ENCODE peak calls at places on chromosomes 3 and 15, in six cellular contexts. B is stimulated activated naive CD8-positive, alpha-beta T cell treated with anti-CD3 and anti-CD28 coated beads, Interleukin-15, amount 100 ng/mL, for 72 hours; H is LNCaP clone FGC; W is cardiac fibroblast; R is NCI-H524; M is substantia nigra. Y is an unnamed sample.

GRCh38 chr3:161253711-161254110 is 32.6 kb downstream of the NMD3 start:
- DNase-seq in R (no peak), H (no peak), B (no peak), W (peak; percentile 12), M (no peak), Y (no peak)

GRCh38 chr3:43732747-43733425 is 42.1 kb downstream of the ABHD5 start:
- DNase-seq in R (no peak), H (no peak), B (no peak), M (no peak), W (no peak), Y (no peak)

GRCh38 chr15:60573936-60574335 is 95.0 kb upstream of the ICE2 start:
- DNase-seq in H (no peak), W (no peak), R (no peak), B (peak; percentile 52), M (no peak), Y (no peak)

GRCh38 chr15:59303641-59304433 is 68.8 kb downstream of the MYO1E start:
- DNase-seq in R (no peak), M (no peak), B (no peak), W (peak; percentile 76), H (no peak), Y (no peak)

GRCh38 chr3:122265937-122266336 is 59.1 kb upstream of the CSTA start:
- DNase-seq in H (no peak), W (no peak), B (no peak), R (no peak), M (no peak), Y (no peak)

GRCh38 chr3:186281172-186281571 is 80.9 kb downstream of the DGKG start:
- DNase-seq in H (no peak), B (no peak), W (peak; percentile 89), R (no peak), M (no peak), Y (no peak)

GRCh38 chr15:90902996-90903732 is at the start of gene MAN2A2:
- DNase-seq in B (peak; percentile 82), W (peak; percentile 28), M (peak; percentile 50), R (no peak), H (peak; percentile 82), Y (peak; percentile 84)

GRCh38 chr15:75452968-75453702 is 1.6 kb upstream of the SIN3A start:
- DNase-seq in B (peak; percentile 75), W (peak; percentile 22), R (peak; percentile 68), M (peak; percentile 28), H (no peak), Y (peak; percentile 77)

GRCh38 chr15:35458176-35458856 is 87.6 kb downstream of the DPH6 start:
- DNase-seq in M (no peak), B (no peak), H (no peak), R (no peak), W (peak; percentile 62), Y (no peak)

GRCh38 chr15:80152896-80153876 is at the start of gene FAH:
- DNase-seq in M (no peak), B (peak; percentile 48), H (no peak), R (no peak), W (peak; percentile 62), Y (peak; percentile 61)

GRCh38 chr3:126850370-126851085 is 132.4 kb upstream of the PLXNA1 start:
- DNase-seq in B (no peak), H (no peak), W (no peak), R (no peak), M (no peak), Y (no peak)

GRCh38 chr3:156553705-156554356 is 1.1 kb downstream of the SSR3 start:
- DNase-seq in H (no peak), B (no peak), R (peak; percentile 6), W (peak; percentile 79), M (no peak), Y (no peak)

GRCh38 chr3:126156468-126156867 is 23.9 kb downstream of the ALDH1L1 start:
- DNase-seq in B (no peak), R (no peak), W (peak; percentile 11), M (no peak), H (no peak), Y (peak; percentile 1)

GRCh38 chr3:42556089-42556632 is 25.6 kb downstream of the SEC22C start:
- DNase-seq in H (no peak), R (no peak), M (no peak), W (no peak), B (peak; percentile 14), Y (peak; percentile 44)

GRCh38 chr3:158713094-158713499 is 19.2 kb downstream of the RARRES1 start:
- DNase-seq in M (peak; percentile 20), B (no peak), H (no peak), R (no peak), W (no peak), Y (no peak)

GRCh38 chr15:67968564-67969440 is 85.3 kb upstream of the PIAS1 start:
- DNase-seq in R (peak; percentile 98), H (no peak), B (no peak), W (no peak), M (no peak), Y (no peak)

GRCh38 chr15:74027688-74028087 is 33.2 kb downstream of the PML start:
- DNase-seq in B (no peak), H (no peak), M (no peak), R (no peak), W (no peak), Y (no peak)

GRCh38 chr3:183895296-183895695 is 10.6 kb upstream of the PARL start:
- DNase-seq in H (no peak), M (no peak), R (peak; percentile 28), W (peak; percentile 72), B (peak; percentile 36), Y (no peak)

GRCh38 chr3:137035631-137036030 is 77.8 kb downstream of the IL20RB start:
- DNase-seq in M (no peak), B (no peak), H (no peak), W (peak; percentile 34), R (peak; percentile 4), Y (no peak)

GRCh38 chr3:89699229-89699628 is 591.8 kb downstream of the EPHA3 start:
- DNase-seq in R (no peak), M (no peak), H (no peak), W (no peak), B (no peak), Y (no peak)

GRCh38 chr3:48478631-48479555 is 25.1 kb downstream of the SHISA5 start:
- DNase-seq in H (no peak), B (peak; percentile 54), R (no peak), W (no peak), M (no peak), Y (peak; percentile 46)

GRCh38 chr3:182469086-182469485 is 324.2 kb upstream of the ATP11B start:
- DNase-seq in W (no peak), H (no peak), B (no peak), M (no peak), R (no peak), Y (no peak)

GRCh38 chr3:38805765-38806386 is 10.1 kb downstream of the SCN10A start:
- DNase-seq in R (no peak), M (no peak), H (peak; percentile 58), B (peak; percentile 43), W (peak; percentile 85), Y (peak; percentile 39)

GRCh38 chr3:17489139-17489538 is 253.3 kb downstream of the TBC1D5 start:
- DNase-seq in M (no peak), R (no peak), B (no peak), H (no peak), W (peak; percentile 72), Y (no peak)

GRCh38 chr15:45704329-45705249 is 69.8 kb downstream of the SQOR start:
- DNase-seq in R (no peak), W (peak; percentile 57), H (no peak), M (no peak), B (peak; percentile 9), Y (no peak)

GRCh38 chr3:7504886-7505775 is 644.2 kb downstream of the GRM7 start:
- DNase-seq in M (no peak), W (peak; percentile 96), H (no peak), R (no peak), B (no peak), Y (no peak)

GRCh38 chr15:79394231-79394630 is 37.9 kb upstream of the MINAR1 start:
- DNase-seq in B (no peak), H (no peak), M (no peak), W (peak; percentile 58), R (no peak), Y (no peak)

GRCh38 chr15:35736150-35736549 is 190.2 kb upstream of the DPH6 start:
- DNase-seq in W (peak; percentile 56), H (peak; percentile 49), R (no peak), B (no peak), M (no peak), Y (no peak)

GRCh38 chr15:58063612-58064011 is 1.9 kb downstream of the ALDH1A2 start:
- DNase-seq in R (no peak), M (no peak), W (no peak), H (no peak), B (no peak), Y (no peak)

GRCh38 chr15:31327674-31328424 is 1.2 kb downstream of the KLF13 start:
- DNase-seq in W (peak; percentile 45), M (no peak), R (peak; percentile 58), H (no peak), B (peak; percentile 68), Y (peak; percentile 74)

GRCh38 chr3:129577356-129577755 is 29.1 kb downstream of the PLXND1 start:
- DNase-seq in W (no peak), M (no peak), H (no peak), B (no peak), R (peak; percentile 79), Y (no peak)

GRCh38 chr15:99441871-99442267 is 123.9 kb upstream of the MEF2A start:
- DNase-seq in H (no peak), M (no peak), R (no peak), W (no peak), B (no peak), Y (no peak)

Y was measured in T-helper 2 cell treated with Interferon-gamma antibody and Interleukin-4, amounts not matched to agents 5 μg/mL and 100 μg/mL, for 36 hours.